ENCODE peak calls at places on chromosome X, in seven cellular contexts. P is right lobe of liver; V is heart right ventricle; B is hepatocyte; M is CD8-positive, alpha-beta memory T cell; G is psoas muscle; S is left ventricle myocardium inferior. K is an unnamed sample.

GRCh38 chrX:55488268-55488558 is 1.4 kb downstream of the USP51 start:
- DNase-seq in V (peak; percentile 29), P (no peak), B (no peak), S (no peak), G (no peak), M (no peak), K (no peak)

GRCh38 chrX:115582035-115582870 is 21.3 kb downstream of the PLS3 start:
- DNase-seq in G (no peak), S (peak; percentile 18), M (no peak), P (no peak), B (no peak), V (no peak), K (no peak)

GRCh38 chrX:35733879-35734278 is 64.3 kb upstream of the MAGEB16 start:
- DNase-seq in M (no peak), V (no peak), B (no peak), P (no peak), S (no peak), G (no peak), K (no peak)

GRCh38 chrX:26783512-26784225 is 567.7 kb downstream of the MAGEB5 start:
- DNase-seq in B (peak; percentile 50), G (no peak), P (no peak), V (peak; percentile 2), M (no peak), S (no peak), K (no peak)

GRCh38 chrX:137549073-137549472 is 16.9 kb upstream of the ZIC3 start:
- DNase-seq in S (no peak), B (no peak), M (no peak), V (no peak), P (no peak), G (no peak), K (no peak)

GRCh38 chrX:1480082-1480785 is 27.5 kb upstream of the ASMTL start:
- DNase-seq in G (no peak), S (no peak), V (peak; percentile 0), B (no peak), P (no peak), M (no peak), K (no peak)

GRCh38 chrX:109312757-109313156 is 169.1 kb downstream of the GUCY2F start:
- DNase-seq in B (no peak), M (no peak), V (no peak), P (no peak), S (no peak), G (no peak), K (no peak)

GRCh38 chrX:39896951-39897740 is 200.6 kb downstream of the BCOR start:
- DNase-seq in G (no peak), S (peak; percentile 37), B (peak; percentile 56), V (peak; percentile 20), P (no peak), M (no peak), K (peak; percentile 51)

GRCh38 chrX:103554687-103555417 is 30.5 kb upstream of the TCEAL4 start:
- DNase-seq in V (peak; percentile 21), G (no peak), B (peak; percentile 73), S (peak; percentile 17), P (no peak), M (peak; percentile 64), K (peak; percentile 36)

GRCh38 chrX:119981286-119982070 is 37.9 kb upstream of the NKAP start:
- DNase-seq in S (no peak), M (no peak), B (peak; percentile 46), V (no peak), P (no peak), G (no peak), K (no peak)

GRCh38 chrX:154603438-154604430 is 15.3 kb downstream of the CTAG1B start:
- DNase-seq in M (no peak), G (no peak), S (no peak), V (no peak), B (peak; percentile 23), P (no peak), K (no peak)

GRCh38 chrX:10050481-10050880 is 83.3 kb downstream of the CLDN34 start:
- DNase-seq in G (no peak), S (peak; percentile 22), B (no peak), V (peak; percentile 65), M (no peak), P (no peak), K (peak; percentile 58)

GRCh38 chrX:121160987-121161386 is 113.6 kb downstream of the GLUD2 start:
- DNase-seq in V (no peak), B (no peak), P (no peak), M (no peak), S (no peak), G (no peak), K (no peak)

GRCh38 chrX:24424948-24425347 is 40.1 kb upstream of the PDK3 start:
- DNase-seq in B (peak; percentile 36), P (no peak), M (no peak), S (peak; percentile 25), V (peak; percentile 51), G (peak; percentile 53), K (peak; percentile 67)

GRCh38 chrX:70434352-70434866 is 10.2 kb upstream of the DLG3 start:
- DNase-seq in S (peak; percentile 87), G (peak; percentile 87), P (peak; percentile 90), V (peak; percentile 87), M (no peak), B (peak; percentile 89), K (peak; percentile 93)

GRCh38 chrX:111431007-111431406 is 19.0 kb upstream of the DCX start:
- DNase-seq in M (no peak), S (no peak), G (no peak), V (no peak), B (no peak), P (no peak), K (no peak)

GRCh38 chrX:1909419-1910206 is 294.8 kb downstream of the ASMT start:
- DNase-seq in S (no peak), V (no peak), B (no peak), M (no peak), P (no peak), G (no peak), K (no peak)

GRCh38 chrX:108468486-108468885 is 28.8 kb downstream of the COL4A5 start:
- DNase-seq in B (no peak), S (no peak), V (no peak), G (no peak), M (no peak), P (no peak), K (no peak)

GRCh38 chrX:40734956-40735317 is 405 bp downstream of the MED14 start:
- DNase-seq in M (no peak), S (no peak), G (no peak), B (peak; percentile 30), V (peak; percentile 22), P (no peak), K (no peak)

GRCh38 chrX:134377537-134377936 is 82.4 kb upstream of the HPRT1 start:
- DNase-seq in B (peak; percentile 34), P (no peak), S (no peak), M (no peak), G (no peak), V (peak; percentile 3), K (no peak)

GRCh38 chrX:134375691-134376090 is 84.3 kb upstream of the HPRT1 start:
- DNase-seq in B (no peak), M (no peak), P (no peak), G (no peak), V (no peak), S (no peak), K (no peak)

GRCh38 chrX:134373736-134374135 is 86.2 kb upstream of the HPRT1 start:
- DNase-seq in S (no peak), M (no peak), P (no peak), B (no peak), V (no peak), G (no peak), K (no peak)

GRCh38 chrX:134374294-134374693 is 85.7 kb upstream of the HPRT1 start:
- DNase-seq in M (peak; percentile 6), V (no peak), G (no peak), S (no peak), B (no peak), P (no peak), K (no peak)

GRCh38 chrX:134374910-134375309 is 85.1 kb upstream of the HPRT1 start:
- DNase-seq in G (no peak), S (no peak), B (no peak), V (no peak), P (no peak), M (no peak), K (no peak)
- H3K4me3 ChIP-seq in G (peak overlapping the region; percentile 83), S (peak overlapping the region; percentile 84), B (peak overlapping the region; percentile 54), V (no peak overlapping the region), P (peak overlapping the region; percentile 61), M (peak overlapping the region; percentile 86), K (no peak overlapping the region)

GRCh38 chrX:316351-317325 is 2.0 kb downstream of the GTPBP6 start:
- DNase-seq in M (no peak), V (no peak), S (no peak), B (no peak), P (peak; percentile 59), G (no peak), K (peak; percentile 68)
- H3K27ac ChIP-seq in M (no peak overlapping the region), V (no peak overlapping the region), S (no peak overlapping the region), B (no peak overlapping the region), P (no peak overlapping the region), G (no peak overlapping the region), K (no peak overlapping the region)

GRCh38 chrX:140504371-140505324 is at the start of gene SOX3:
- DNase-seq in M (no peak), S (no peak), B (no peak), G (no peak), P (no peak), V (no peak), K (no peak)
- H3K4me3 ChIP-seq in M (no peak within 1 kb of the TSS), S (peak within 1 kb of the TSS; percentile 57), B (no peak within 1 kb of the TSS), G (peak within 1 kb of the TSS; percentile 52), P (no peak within 1 kb of the TSS), V (peak within 1 kb of the TSS; percentile 25), K (peak within 1 kb of the TSS; percentile 54)

DNA sequence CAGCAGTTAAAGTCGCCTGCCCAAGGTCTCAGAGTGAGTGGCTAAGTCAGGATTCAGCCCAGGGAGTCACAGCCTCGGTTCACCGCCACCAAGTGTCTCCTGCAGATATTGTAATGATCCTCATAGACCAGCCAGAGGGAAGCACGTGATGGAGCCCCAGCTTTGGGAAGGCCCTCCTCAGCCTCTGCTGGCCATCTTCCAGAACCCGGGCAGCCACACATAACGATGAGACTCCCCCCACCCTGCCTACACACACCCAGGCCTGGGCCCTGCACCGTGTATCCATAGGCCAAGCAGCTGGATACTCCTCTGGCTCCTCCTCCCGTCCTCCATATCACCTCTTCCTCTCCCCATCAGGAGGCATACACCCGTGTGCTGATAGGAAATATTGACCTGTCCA is 19.6 kb upstream of the SASH3 start:
- DNase-seq in M (no peak), V (no peak), G (no peak), S (no peak), B (no peak), P (peak; percentile 40), K (no peak)
- H3K27ac ChIP-seq in M (no peak overlapping the region), V (no peak overlapping the region), G (no peak overlapping the region), S (no peak overlapping the region), B (no peak overlapping the region), P (no peak overlapping the region), K (no peak overlapping the region)

GRCh38 chrX:102155806-102156179 is at the start of gene BEX5:
- DNase-seq in B (peak; percentile 48), M (peak; percentile 60), S (peak; percentile 28), P (peak; percentile 68), G (peak; percentile 40), V (peak; percentile 17), K (peak; percentile 61)
- H3K4me3 ChIP-seq in B (no peak within 1 kb of the TSS), M (peak within 1 kb of the TSS; percentile 75), S (peak within 1 kb of the TSS; percentile 63), P (peak within 1 kb of the TSS; percentile 38), G (peak within 1 kb of the TSS; percentile 52), V (peak within 1 kb of the TSS; percentile 37), K (peak within 1 kb of the TSS; percentile 43)

DNA sequence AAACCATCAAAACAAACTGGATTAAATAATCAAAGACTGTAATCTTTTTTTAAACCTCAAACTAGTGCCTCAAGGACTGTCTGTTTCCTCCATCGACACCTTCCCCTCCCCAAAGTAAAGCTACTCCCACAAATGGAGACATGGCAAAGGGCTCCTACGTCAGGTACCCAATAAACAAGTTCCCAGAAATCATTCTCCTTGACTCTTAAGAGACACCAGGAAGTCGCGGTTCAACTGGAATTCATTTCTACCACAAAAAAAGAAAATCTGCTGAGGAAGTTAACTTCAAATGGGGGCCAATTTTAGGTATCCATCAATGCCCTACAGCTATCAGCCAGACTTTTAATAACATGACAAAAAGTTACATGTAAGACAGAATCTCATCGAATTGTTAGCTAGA is 2.5 kb downstream of the RPS4X start:
- DNase-seq in V (no peak), G (no peak), S (no peak), M (no peak), B (no peak), P (no peak), K (no peak)
- H3K27ac ChIP-seq in V (no peak overlapping the region), G (no peak overlapping the region), S (no peak overlapping the region), M (peak overlapping the region; percentile 31), B (no peak overlapping the region), P (no peak overlapping the region), K (no peak overlapping the region)

K was measured in right cardiac atrium.